ENCODE peak calls at places on chromosomes 12 and 14, in seven cellular contexts. F is body of pancreas, T is bronchial epithelial cell, E is PC-3, J is AG10803, H is osteoblast, K is foreskin fibroblast. Q is an unnamed sample.

GRCh38 chr12:90979936-90980335 is 24.8 kb downstream of the EPYC start:
- DNase-seq in E (no peak), F (no peak), J (peak; percentile 84), K (peak; percentile 85), H (no peak), T (no peak), Q (no peak)

GRCh38 chr12:49536526-49537195 is 2.2 kb upstream of the KCNH3 start:
- DNase-seq in K (no peak), E (no peak), F (no peak), T (no peak), H (peak; percentile 50), J (no peak), Q (no peak)

GRCh38 chr14:80427101-80427500 is 215.8 kb upstream of the DIO2 start:
- DNase-seq in F (no peak), H (no peak), K (peak; percentile 40), E (no peak), J (peak; percentile 8), T (peak; percentile 13), Q (no peak)

GRCh38 chr12:95998611-95999300 is 2.6 kb upstream of the HAL start:
- DNase-seq in F (peak; percentile 41), J (peak; percentile 49), T (peak; percentile 58), K (peak; percentile 66), H (peak; percentile 73), E (peak; percentile 63), Q (peak; percentile 19)

GRCh38 chr14:67268456-67269115 is 27.4 kb downstream of the PALS1 start:
- DNase-seq in J (peak; percentile 20), K (no peak), E (no peak), T (no peak), F (no peak), H (no peak), Q (no peak)

GRCh38 chr14:53619625-53620324 is 336.9 kb downstream of the BMP4 start:
- DNase-seq in K (peak; percentile 72), H (no peak), E (peak; percentile 44), T (peak; percentile 29), J (peak; percentile 61), F (no peak), Q (no peak)

GRCh38 chr14:96363751-96364336 is 518 bp downstream of the GSKIP start:
- DNase-seq in H (peak; percentile 85), T (peak; percentile 61), J (peak; percentile 56), E (peak; percentile 48), K (peak; percentile 76), F (peak; percentile 56), Q (peak; percentile 50)

GRCh38 chr12:8681129-8681902 is 16.5 kb upstream of the RIMKLB start:
- DNase-seq in J (peak; percentile 23), F (no peak), T (peak; percentile 97), K (peak; percentile 64), H (no peak), E (no peak), Q (no peak)

GRCh38 chr12:7797698-7798398 is 8.6 kb downstream of the NANOG start:
- DNase-seq in H (no peak), T (peak; percentile 15), F (peak; percentile 21), E (no peak), K (peak; percentile 25), J (no peak), Q (no peak)

GRCh38 chr14:75430106-75430505 is 2.3 kb downstream of the JDP2 start:
- DNase-seq in J (peak; percentile 62), H (peak; percentile 88), F (no peak), K (peak; percentile 71), T (no peak), E (no peak), Q (no peak)

GRCh38 chr12:85872497-85873091 is 1.5 kb upstream of the NTS start:
- DNase-seq in T (peak; percentile 64), K (peak; percentile 72), J (peak; percentile 67), F (no peak), H (no peak), E (peak; percentile 81), Q (peak; percentile 26)

GRCh38 chr14:71070169-71070568 is 162.9 kb downstream of the PCNX1 start:
- DNase-seq in E (peak; percentile 67), T (peak; percentile 80), H (peak; percentile 9), K (peak; percentile 67), F (no peak), J (no peak), Q (no peak)
- TF ChIP-seq CTCF in E (no peak), T (no peak), H (no peak), K (no peak), F (no peak), J (no peak), Q (no peak)

GRCh38 chr12:113667095-113667494 is 195.4 kb upstream of the LHX5 start:
- DNase-seq in H (no peak), J (no peak), F (no peak), T (no peak), K (no peak), E (no peak), Q (no peak)
- H3K4me3 ChIP-seq in H (no peak overlapping the region), J (no peak overlapping the region), F (no peak overlapping the region), T (no peak overlapping the region), K (no peak overlapping the region), E (no peak overlapping the region), Q (no peak overlapping the region)

GRCh38 chr12:20625531-20625930 is 69.6 kb upstream of the SLCO1C1 start:
- DNase-seq in J (no peak), F (no peak), T (no peak), E (no peak), K (peak; percentile 8), H (no peak), Q (no peak)

GRCh38 chr12:20628999-20629398 is 66.1 kb upstream of the SLCO1C1 start:
- DNase-seq in T (no peak), J (no peak), F (no peak), E (no peak), H (no peak), K (no peak), Q (no peak)

GRCh38 chr12:20627001-20627588 is 68.0 kb upstream of the SLCO1C1 start:
- DNase-seq in E (no peak), H (no peak), F (no peak), K (no peak), J (peak; percentile 3), T (no peak), Q (no peak)

GRCh38 chr12:20628388-20628787 is 66.7 kb upstream of the SLCO1C1 start:
- DNase-seq in T (no peak), J (no peak), F (no peak), H (no peak), E (no peak), K (no peak), Q (no peak)

DNA sequence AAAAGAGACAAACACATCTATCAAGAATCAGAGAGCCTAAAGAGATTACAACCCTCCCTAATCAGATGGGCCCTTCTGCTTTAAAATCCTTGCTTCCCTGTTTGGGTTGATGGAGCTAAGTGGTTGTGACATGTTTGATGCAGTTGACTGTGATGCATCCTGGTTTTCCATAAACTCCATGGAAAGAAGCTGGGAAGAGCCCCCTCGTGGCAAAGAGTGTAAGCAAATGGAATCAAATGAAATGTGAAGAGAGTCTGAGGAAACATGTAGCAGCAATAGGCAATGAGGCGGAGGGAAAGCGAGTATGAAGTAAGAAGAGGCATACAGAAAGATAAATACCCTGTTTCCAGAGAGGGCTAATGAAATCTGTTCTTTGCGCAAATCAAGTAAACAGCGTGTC is 70.4 kb upstream of the SLCO1C1 start:
- DNase-seq in F (no peak), H (no peak), E (peak; percentile 43), K (peak; percentile 44), T (peak; percentile 25), J (peak; percentile 22), Q (no peak)
- TF ChIP-seq CTCF in F (no peak), H (peak; percentile 54), E (peak; percentile 52), K (peak; percentile 43), T (peak; percentile 17), J (peak; percentile 58), Q (peak; percentile 42)

GRCh38 chr14:102140750-102141145 is 1.1 kb downstream of the WDR20 start:
- DNase-seq in E (peak; percentile 33), H (peak; percentile 31), T (no peak), F (no peak), K (no peak), J (peak; percentile 6), Q (peak; percentile 19)

GRCh38 chr14:102138935-102139247 is 806 bp upstream of the WDR20 start:
- DNase-seq in K (peak; percentile 31), F (no peak), E (no peak), T (peak; percentile 36), J (no peak), H (no peak), Q (peak; percentile 2)

GRCh38 chr14:102139248-102140026 is at the start of gene WDR20:
- DNase-seq in K (peak; percentile 98), E (peak; percentile 99), H (peak; percentile 99), J (peak; percentile 94), T (peak; percentile 90), F (peak; percentile 99), Q (peak; percentile 91)

GRCh38 chr14:102140027-102140749 is 491 bp downstream of the WDR20 start:
- DNase-seq in J (peak; percentile 28), F (peak; percentile 40), H (peak; percentile 89), K (peak; percentile 51), E (no peak), T (peak; percentile 36), Q (no peak)

GRCh38 chr14:102141797-102142196 is 2.1 kb downstream of the WDR20 start:
- DNase-seq in T (no peak), H (no peak), F (no peak), J (no peak), E (no peak), K (no peak), Q (no peak)
- H3K4me3 ChIP-seq in T (no peak overlapping the region), H (no peak overlapping the region), F (no peak overlapping the region), J (no peak overlapping the region), E (peak overlapping the region; percentile 75), K (no peak overlapping the region), Q (no peak overlapping the region)

GRCh38 chr12:120231316-120232011 is 30.6 kb upstream of the RPLP0 start:
- DNase-seq in J (peak; percentile 92), T (peak; percentile 97), K (peak; percentile 98), E (peak; percentile 100), H (peak; percentile 95), F (peak; percentile 71), Q (peak; percentile 89)
- TF ChIP-seq CTCF in J (peak; percentile 35), T (peak; percentile 29), K (no peak), E (peak; percentile 11), H (no peak), F (no peak), Q (no peak)

DNA sequence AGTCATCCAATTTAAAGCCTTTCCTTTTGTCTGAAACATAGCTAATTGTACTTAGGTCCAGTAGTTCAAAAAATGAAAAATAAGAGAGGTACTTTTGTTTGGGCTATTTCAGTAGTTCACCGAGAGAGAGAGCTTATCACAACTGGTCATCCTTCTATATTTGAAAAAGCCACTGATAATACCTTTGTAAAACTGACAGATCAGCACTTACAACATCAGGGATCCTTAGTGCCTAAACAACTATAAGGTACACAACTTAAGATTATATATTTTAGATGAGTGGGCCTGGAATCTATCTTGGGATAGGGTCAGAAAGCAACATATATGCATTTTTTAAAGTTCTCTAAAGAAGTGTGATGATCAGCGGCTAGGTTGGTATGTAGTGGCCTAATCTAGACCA is 97.9 kb downstream of the SOX5 start:
- DNase-seq in F (no peak), T (no peak), H (no peak), J (no peak), E (no peak), K (no peak), Q (no peak)
- H3K4me3 ChIP-seq in F (no peak overlapping the region), T (no peak overlapping the region), H (no peak overlapping the region), J (no peak overlapping the region), E (no peak overlapping the region), K (no peak overlapping the region), Q (no peak overlapping the region)

GRCh38 chr14:102590667-102591099 is 1.8 kb upstream of the RCOR1 start:
- DNase-seq in T (peak; percentile 59), K (peak; percentile 73), J (no peak), H (peak; percentile 86), F (peak; percentile 45), E (peak; percentile 73), Q (no peak)
- TF ChIP-seq CTCF in T (peak; percentile 62), K (peak; percentile 50), J (peak; percentile 54), H (peak; percentile 58), F (peak; percentile 30), E (peak; percentile 45), Q (no peak)

GRCh38 chr14:103205541-103205906 is 82.3 kb downstream of the TNFAIP2 start:
- DNase-seq in J (no peak), K (no peak), H (no peak), F (no peak), E (no peak), T (no peak), Q (no peak)
- H3K4me3 ChIP-seq in J (peak overlapping the region; percentile 72), K (no peak overlapping the region), H (no peak overlapping the region), F (no peak overlapping the region), E (no peak overlapping the region), T (no peak overlapping the region), Q (no peak overlapping the region)